ENCODE peak calls at places on chromosomes 4 and X, in four cellular contexts. E is mesendoderm, W is IMR-90, A is H1. B is an unnamed sample.

GRCh38 chr4:13524504-13525243 is 19.6 kb downstream of the NKX3-2 start:
- DNase-seq in E (peak; percentile 74), W (peak; percentile 57), A (no peak), B (no peak)

GRCh38 chrX:115372026-115372610 is 82.6 kb downstream of the LUZP4 start:
- DNase-seq in E (peak; percentile 87), W (peak; percentile 79), A (no peak), B (no peak)

GRCh38 chr4:60216752-60217151 is 983.4 kb upstream of the ADGRL3 start:
- DNase-seq in E (peak; percentile 13), W (peak; percentile 5), A (no peak), B (no peak)

GRCh38 chr4:53608242-53608641 is 17.0 kb upstream of the LNX1 start:
- DNase-seq in E (no peak), W (no peak), A (no peak), B (no peak)

GRCh38 chr4:41399191-41399590 is 138.8 kb upstream of the LIMCH1 start:
- DNase-seq in E (no peak), W (no peak), A (no peak), B (no peak)

GRCh38 chr4:79048878-79049277 is 109.6 kb upstream of the PAQR3 start:
- DNase-seq in E (no peak), W (no peak), A (no peak), B (no peak)

GRCh38 chrX:43655151-43655676 is 885 bp upstream of the MAOA start:
- DNase-seq in E (peak; percentile 60), W (peak; percentile 3), A (no peak), B (peak; percentile 54)

GRCh38 chr4:93147524-93148212 is 680.9 kb upstream of the ATOH1 start:
- DNase-seq in E (peak; percentile 91), W (no peak), A (peak; percentile 56), B (peak; percentile 79)

GRCh38 chr4:129532573-129532972 is 436.6 kb downstream of the C4orf33 start:
- DNase-seq in E (no peak), W (no peak), A (no peak), B (no peak)

GRCh38 chr4:187141101-187141500 is 417.4 kb upstream of the FAT1 start:
- DNase-seq in E (no peak), W (peak; percentile 31), A (no peak), B (no peak)

GRCh38 chr4:123526511-123526910 is 129.9 kb downstream of the SPRY1 start:
- DNase-seq in E (no peak), W (no peak), A (no peak), B (no peak)

GRCh38 chr4:127249066-127249766 is 383.5 kb upstream of the INTU start:
- DNase-seq in E (no peak), W (peak; percentile 54), A (no peak), B (no peak)

GRCh38 chrX:123869488-123869887 is 9.6 kb downstream of the XIAP start:
- DNase-seq in E (no peak), W (peak; percentile 57), A (no peak), B (no peak)

GRCh38 chr4:3786196-3786869 is 20.1 kb downstream of the ADRA2C start:
- DNase-seq in E (no peak), W (no peak), A (no peak), B (no peak)

GRCh38 chr4:10093801-10094552 is 22.6 kb downstream of the WDR1 start:
- DNase-seq in E (no peak), W (peak; percentile 89), A (no peak), B (no peak)

GRCh38 chr4:105451346-105451745 is 22.5 kb downstream of the PPA2 start:
- DNase-seq in E (no peak), W (no peak), A (no peak), B (no peak)

GRCh38 chrX:47187106-47187677 is 6.4 kb upstream of the UBA1 start:
- DNase-seq in E (peak; percentile 47), W (no peak), A (no peak), B (peak; percentile 52)

GRCh38 chr4:97395980-97396562 is 747.2 kb downstream of the STPG2 start:
- DNase-seq in E (no peak), W (no peak), A (no peak), B (no peak)

GRCh38 chr4:94516067-94516466 is 64.3 kb downstream of the PDLIM5 start:
- DNase-seq in E (peak; percentile 27), W (peak; percentile 95), A (no peak), B (no peak)

GRCh38 chr4:147118523-147118922 is 172.9 kb upstream of the TTC29 start:
- DNase-seq in E (no peak), W (peak; percentile 75), A (no peak), B (no peak)

GRCh38 chr4:9923195-9923812 is 98.0 kb downstream of the SLC2A9 start:
- DNase-seq in E (no peak), W (no peak), A (no peak), B (no peak)

GRCh38 chr4:118939169-118939779 is 50.6 kb downstream of the SYNPO2 start:
- DNase-seq in E (no peak), W (no peak), A (no peak), B (no peak)

GRCh38 chr4:177005801-177006230 is 213.1 kb upstream of the VEGFC start:
- DNase-seq in E (peak; percentile 10), W (peak; percentile 84), A (no peak), B (no peak)

GRCh38 chr4:140095694-140096482 is 58.1 kb downstream of the MAML3 start:
- DNase-seq in E (peak; percentile 48), W (peak; percentile 100), A (no peak), B (no peak)

GRCh38 chr4:74969507-74970474 is 36.9 kb downstream of the PARM1 start:
- DNase-seq in E (peak; percentile 95), W (no peak), A (no peak), B (peak; percentile 43)

GRCh38 chrX:2819345-2820130 is 9.2 kb upstream of the GYG2 start:
- DNase-seq in E (no peak), W (peak; percentile 39), A (no peak), B (no peak)

GRCh38 chrX:142052238-142052637 is 148.5 kb downstream of the MAGEC1 start:
- DNase-seq in E (no peak), W (no peak), A (no peak), B (no peak)

GRCh38 chrX:9668537-9668936 is 97.1 kb downstream of the GPR143 start:
- DNase-seq in E (no peak), W (peak; percentile 75), A (no peak), B (no peak)

GRCh38 chr4:29277381-29277780 is 1442.8 kb upstream of the PCDH7 start:
- DNase-seq in E (no peak), W (peak; percentile 68), A (no peak), B (no peak)

GRCh38 chr4:48896845-48897244 is 9.7 kb downstream of the OCIAD2 start:
- DNase-seq in E (no peak), W (no peak), A (no peak), B (no peak)

GRCh38 chr4:185343726-185344581 is 51.8 kb downstream of the LRP2BP start:
- DNase-seq in E (no peak), W (peak; percentile 27), A (no peak), B (no peak)

GRCh38 chr4:83731609-83732008 is 195.7 kb downstream of the GPAT3 start:
- DNase-seq in E (no peak), W (no peak), A (no peak), B (no peak)

GRCh38 chr4:101367201-101367600 is 19.9 kb upstream of the PPP3CA start:
- DNase-seq in E (no peak), W (peak; percentile 93), A (no peak), B (no peak)

GRCh38 chr4:7131498-7132031 is 60.8 kb upstream of the SORCS2 start:
- DNase-seq in E (no peak), W (no peak), A (no peak), B (no peak)
- H3K23ac ChIP-seq in E (no peak overlapping the region), W (no peak overlapping the region), A (no peak overlapping the region), B (no peak overlapping the region)

GRCh38 chrX:103417370-103417769 is 41.0 kb downstream of the BEX3 start:
- DNase-seq in E (peak; percentile 58), W (no peak), A (no peak), B (no peak)

GRCh38 chrX:103415528-103415927 is 39.2 kb downstream of the BEX3 start:
- DNase-seq in E (no peak), W (no peak), A (no peak), B (no peak)

GRCh38 chrX:103413981-103414380 is 37.6 kb downstream of the BEX3 start:
- DNase-seq in E (no peak), W (no peak), A (no peak), B (no peak)

GRCh38 chrX:103414561-103414960 is 38.2 kb downstream of the BEX3 start:
- DNase-seq in E (no peak), W (no peak), A (no peak), B (no peak)

DNA sequence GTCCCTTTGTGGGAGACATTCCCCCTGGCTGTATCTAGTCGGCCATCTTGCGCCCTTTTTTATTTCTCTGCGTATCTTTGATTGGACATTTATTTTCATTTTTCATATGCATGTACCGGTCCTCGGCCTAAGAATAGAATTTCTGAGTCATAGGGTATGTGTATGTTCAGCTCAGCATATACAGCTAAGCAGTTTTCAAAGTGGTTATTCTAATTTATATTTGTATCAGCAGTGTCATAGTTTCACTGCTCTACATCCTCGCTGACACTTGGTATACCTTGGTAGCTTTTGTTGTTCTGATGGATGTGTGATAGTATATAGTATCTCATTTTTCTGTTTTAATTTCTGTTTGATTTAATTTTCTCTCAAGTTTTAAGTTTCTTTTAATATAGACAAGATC is 38.7 kb downstream of the BEX3 start:
- DNase-seq in E (no peak), W (peak; percentile 28), A (no peak), B (no peak)
- H3K56ac ChIP-seq in E (no peak overlapping the region), W (no peak overlapping the region), A (no peak overlapping the region), B (no peak overlapping the region)

GRCh38 chr4:1759170-1759817 is 33.8 kb upstream of the FGFR3 start:
- DNase-seq in E (no peak), W (no peak), A (no peak), B (no peak)
- H2BK15ac ChIP-seq in E (no peak overlapping the region), W (no peak overlapping the region), A (no peak overlapping the region), B (peak overlapping the region; percentile 76)

GRCh38 chrX:41085883-41086626 is 810 bp downstream of the USP9X start:
- DNase-seq in E (peak; percentile 77), W (peak; percentile 42), A (no peak), B (no peak)
- H3K23ac ChIP-seq in E (no peak overlapping the region), W (peak overlapping the region; percentile 38), A (no peak overlapping the region), B (no peak overlapping the region)

GRCh38 chr4:6137747-6138135 is 62.6 kb downstream of the JAKMIP1 start:
- DNase-seq in E (no peak), W (no peak), A (no peak), B (no peak)
- H3K56ac ChIP-seq in E (peak overlapping the region; percentile 66), W (no peak overlapping the region), A (no peak overlapping the region), B (no peak overlapping the region)

GRCh38 chr4:77151246-77151645 is 5.8 kb upstream of the CCNG2 start:
- DNase-seq in E (no peak), W (no peak), A (no peak), B (no peak)
- H2BK15ac ChIP-seq in E (no peak overlapping the region), W (no peak overlapping the region), A (no peak overlapping the region), B (no peak overlapping the region)

DNA sequence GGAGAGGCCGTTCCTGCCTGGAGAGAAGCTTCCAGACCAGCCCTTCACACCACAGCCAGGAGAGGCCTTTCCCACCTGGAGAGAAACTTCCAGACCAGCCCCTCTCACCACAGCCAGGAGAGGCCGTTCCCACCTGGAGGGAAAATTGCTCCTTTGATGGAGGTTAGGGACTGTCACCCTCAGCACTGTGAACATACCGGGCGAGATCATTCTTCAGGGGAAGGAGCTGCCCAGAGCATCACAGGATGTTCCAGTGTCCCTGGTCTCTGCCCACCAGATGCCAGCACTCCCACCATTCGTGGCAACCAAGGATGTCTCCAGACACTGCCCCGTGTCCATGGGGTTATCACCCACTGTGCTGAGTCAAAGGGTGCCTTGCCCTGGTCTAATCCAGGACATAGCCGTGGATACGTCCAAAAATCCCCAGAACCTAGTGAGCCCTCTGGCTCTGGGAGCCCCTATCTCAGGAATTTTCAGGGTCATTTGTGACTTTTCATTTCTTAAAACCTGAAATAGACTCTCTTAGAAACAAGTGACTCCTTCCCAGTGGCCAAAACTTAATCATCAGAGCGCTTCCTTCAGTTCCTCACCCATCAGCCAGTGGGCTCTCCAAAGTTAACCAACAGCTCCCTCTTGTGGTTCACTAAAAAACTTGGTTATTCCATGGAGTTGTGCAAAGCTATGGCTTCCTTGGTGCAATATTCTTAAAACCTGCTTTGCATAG is 80.2 kb downstream of the CRMP1 start:
- DNase-seq in E (peak; percentile 82), W (peak; percentile 80), A (no peak), B (no peak)
- H3K23ac ChIP-seq in E (no peak overlapping the region), W (no peak overlapping the region), A (no peak overlapping the region), B (no peak overlapping the region)